ENCODE peak calls at places on chromosomes 6 and 20, in six cellular contexts. V is IMR-90, E is H9, D is H1, N is mesenchymal stem cell, I is trophoblast cell. Y is an unnamed sample.

GRCh38 chr20:22795897-22796296 is 211.5 kb upstream of the FOXA2 start:
- DNase-seq in V (peak), E (no peak), D (no peak), N (peak), I (peak), Y (no peak)

GRCh38 chr6:25835442-25836283 is 3.8 kb upstream of the SLC17A1 start:
- DNase-seq in V (no peak), E (no peak), D (no peak), N (peak), I (no peak), Y (no peak)

GRCh38 chr6:48917233-48917632 is 545.8 kb downstream of the MMUT start:
- DNase-seq in V (no peak), E (no peak), D (no peak), N (no peak), I (no peak), Y (no peak)

GRCh38 chr6:61606500-61606899 is 679.5 kb downstream of the KHDRBS2 start:
- DNase-seq in V (no peak), E (peak), D (peak), N (no peak), I (no peak), Y (no peak)

GRCh38 chr20:7383218-7383617 is 557.0 kb downstream of the HAO1 start:
- DNase-seq in V (no peak), E (no peak), D (no peak), N (no peak), I (no peak), Y (no peak)

GRCh38 chr6:40996591-40997247 is 42.3 kb downstream of the UNC5CL start:
- DNase-seq in V (peak), E (peak), D (no peak), N (peak), I (no peak), Y (peak)

GRCh38 chr6:56524891-56525703 is 117.6 kb downstream of the DST start:
- DNase-seq in V (peak), E (no peak), D (no peak), N (peak), I (peak), Y (no peak)

GRCh38 chr20:16111853-16112412 is 461.3 kb downstream of the KIF16B start:
- DNase-seq in V (no peak), E (no peak), D (no peak), N (no peak), I (no peak), Y (no peak)

DNA sequence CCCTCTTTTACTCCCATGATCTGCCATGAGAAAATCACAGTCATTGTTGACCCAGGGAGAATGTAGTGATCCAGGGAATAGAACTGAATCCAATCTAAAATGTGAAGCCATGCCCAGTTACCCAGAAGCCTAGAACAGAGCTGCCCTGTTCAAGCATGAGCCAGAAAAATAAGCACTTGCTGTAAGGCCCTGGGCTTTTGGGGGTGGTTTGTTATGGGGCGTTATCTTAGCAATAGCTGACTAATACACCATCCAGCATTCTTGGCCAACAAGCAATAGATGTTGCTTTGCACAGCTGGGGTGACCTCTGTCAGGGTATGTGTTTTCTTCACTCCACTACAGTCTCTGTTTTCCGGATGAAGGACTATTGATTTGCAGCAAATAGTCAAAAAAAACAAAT is 120.4 kb downstream of the ZFP64 start:
- DNase-seq in V (no peak), E (no peak), D (no peak), N (no peak), I (no peak), Y (no peak)
- H3K14ac ChIP-seq in V (no peak), E (no peak), D (no peak), N (no peak), I (no peak), Y (no peak)

GRCh38 chr20:63372971-63373885 is 12.1 kb upstream of the CHRNA4 start:
- DNase-seq in V (no peak), E (no peak), D (no peak), N (no peak), I (no peak), Y (no peak)

GRCh38 chr20:63375438-63375837 is 14.3 kb upstream of the CHRNA4 start:
- DNase-seq in V (no peak), E (no peak), D (no peak), N (no peak), I (no peak), Y (no peak)

GRCh38 chr20:63376283-63377250 is 15.4 kb upstream of the CHRNA4 start:
- DNase-seq in V (no peak), E (no peak), D (no peak), N (no peak), I (no peak), Y (no peak)

GRCh38 chr20:63373996-63374395 is 12.8 kb upstream of the CHRNA4 start:
- DNase-seq in V (no peak), E (no peak), D (no peak), N (no peak), I (no peak), Y (no peak)

DNA sequence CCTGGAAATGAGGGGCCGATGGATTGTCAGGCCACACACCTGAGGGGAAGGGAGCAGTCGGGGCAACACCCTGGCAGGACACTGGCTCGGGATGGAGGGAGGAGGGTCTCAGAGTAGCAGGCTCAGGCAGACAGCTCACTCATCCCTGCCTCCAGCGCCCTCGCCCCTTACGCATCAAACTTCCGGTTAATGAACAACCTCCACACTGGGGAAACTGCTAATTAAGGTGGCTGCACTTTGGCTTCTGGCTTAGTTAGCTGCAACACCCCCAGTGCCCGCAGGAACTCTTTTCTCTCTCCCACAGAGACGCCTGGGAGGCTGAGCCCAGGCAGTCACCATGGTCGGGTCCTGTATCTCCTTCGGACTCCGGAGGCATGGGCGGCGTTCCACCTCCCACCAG is 13.4 kb upstream of the CHRNA4 start:
- DNase-seq in V (no peak), E (no peak), D (no peak), N (no peak), I (no peak), Y (no peak)
- H3K14ac ChIP-seq in V (no peak), E (no peak), D (no peak), N (no peak), I (no peak), Y (no peak)

GRCh38 chr6:161214722-161215121 is 59.1 kb downstream of the AGPAT4 start:
- DNase-seq in V (no peak), E (no peak), D (no peak), N (no peak), I (peak), Y (no peak)
- H3K14ac ChIP-seq in V (no peak), E (no peak), D (no peak), N (no peak), I (no peak), Y (no peak)

GRCh38 chr6:161637658-161638057 is 363.8 kb upstream of the AGPAT4 start:
- DNase-seq in V (no peak), E (no peak), D (no peak), N (no peak), I (no peak), Y (no peak)
- H3K14ac ChIP-seq in V (no peak), E (no peak), D (no peak), N (no peak), I (no peak), Y (no peak)